ENCODE peak calls at places on chromosomes 12 and 14, in five cellular contexts. One of them, this sample, is unnamed.

GRCh38 chr14:54877015-54877702 is 25.5 kb downstream of the GCH1 start:
- DNase-seq in NCI-H1048: peak; percentile 21
- DNase-seq in GM04504: no peak
- DNase-seq in sigmoid colon: no peak
- DNase-seq in Calu3: no peak
- DNase-seq in this sample: no peak

GRCh38 chr12:124928912-124929530 is 14.6 kb upstream of the UBC start:
- DNase-seq in GM04504: no peak
- DNase-seq in Calu3: no peak
- DNase-seq in sigmoid colon: peak; percentile 64
- DNase-seq in NCI-H1048: no peak
- DNase-seq in this sample: no peak

GRCh38 chr14:89617471-89618291 is 200.6 kb upstream of the FOXN3 start:
- DNase-seq in GM04504: no peak
- DNase-seq in NCI-H1048: no peak
- DNase-seq in sigmoid colon: no peak
- DNase-seq in Calu3: no peak
- DNase-seq in this sample: no peak

GRCh38 chr12:122374707-122375106 is 47.8 kb downstream of the CLIP1 start:
- DNase-seq in Calu3: no peak
- DNase-seq in NCI-H1048: no peak
- DNase-seq in GM04504: no peak
- DNase-seq in sigmoid colon: no peak
- DNase-seq in this sample: no peak

GRCh38 chr12:22874151-22874550 is 249.2 kb downstream of the ETNK1 start:
- DNase-seq in sigmoid colon: no peak
- DNase-seq in NCI-H1048: no peak
- DNase-seq in Calu3: no peak
- DNase-seq in GM04504: no peak
- DNase-seq in this sample: no peak

GRCh38 chr14:50875359-50876090 is 3.7 kb downstream of the ABHD12B start:
- DNase-seq in Calu3: no peak
- DNase-seq in GM04504: peak; percentile 1
- DNase-seq in sigmoid colon: no peak
- DNase-seq in NCI-H1048: no peak
- DNase-seq in this sample: no peak

GRCh38 chr12:32907166-32907565 is 10.6 kb upstream of the PKP2 start:
- DNase-seq in sigmoid colon: no peak
- DNase-seq in NCI-H1048: no peak
- DNase-seq in Calu3: no peak
- DNase-seq in GM04504: no peak
- DNase-seq in this sample: no peak

GRCh38 chr12:24530689-24531088 is 418.2 kb downstream of the BCAT1 start:
- DNase-seq in NCI-H1048: no peak
- DNase-seq in Calu3: no peak
- DNase-seq in GM04504: no peak
- DNase-seq in sigmoid colon: no peak
- DNase-seq in this sample: no peak

GRCh38 chr12:96359328-96359727 is 40.9 kb downstream of the CDK17 start:
- DNase-seq in sigmoid colon: no peak
- DNase-seq in Calu3: no peak
- DNase-seq in NCI-H1048: no peak
- DNase-seq in GM04504: no peak
- DNase-seq in this sample: no peak

GRCh38 chr12:34394211-34395055 is 372.1 kb downstream of the ALG10 start:
- DNase-seq in sigmoid colon: peak; percentile 57
- DNase-seq in NCI-H1048: no peak
- DNase-seq in Calu3: no peak
- DNase-seq in GM04504: no peak
- DNase-seq in this sample: no peak

GRCh38 chr12:93427779-93428564 is 13.8 kb downstream of the UBE2N start:
- DNase-seq in Calu3: no peak
- DNase-seq in sigmoid colon: no peak
- DNase-seq in GM04504: no peak
- DNase-seq in NCI-H1048: no peak
- DNase-seq in this sample: no peak

GRCh38 chr12:38118632-38119031 is 197.9 kb upstream of the ALG10B start:
- DNase-seq in NCI-H1048: no peak
- DNase-seq in Calu3: no peak
- DNase-seq in GM04504: no peak
- DNase-seq in sigmoid colon: no peak
- DNase-seq in this sample: no peak

GRCh38 chr14:73234029-73234428 is 3.3 kb upstream of the PAPLN start:
- DNase-seq in Calu3: no peak
- DNase-seq in GM04504: no peak
- DNase-seq in sigmoid colon: peak; percentile 24
- DNase-seq in NCI-H1048: no peak
- DNase-seq in this sample: no peak

GRCh38 chr12:46459111-46459510 is 86.5 kb upstream of the SLC38A2 start:
- DNase-seq in GM04504: no peak
- DNase-seq in Calu3: no peak
- DNase-seq in sigmoid colon: no peak
- DNase-seq in NCI-H1048: no peak
- DNase-seq in this sample: no peak

GRCh38 chr12:42221722-42222121 is 16.3 kb downstream of the YAF2 start:
- DNase-seq in GM04504: no peak
- DNase-seq in NCI-H1048: no peak
- DNase-seq in sigmoid colon: no peak
- DNase-seq in Calu3: no peak
- DNase-seq in this sample: no peak

GRCh38 chr14:58275527-58276190 is 22.7 kb upstream of the ARID4A start:
- DNase-seq in Calu3: no peak
- DNase-seq in NCI-H1048: no peak
- DNase-seq in sigmoid colon: no peak
- DNase-seq in GM04504: no peak
- DNase-seq in this sample: no peak

GRCh38 chr12:56034586-56035332 is 7.0 kb upstream of the RPS26 start:
- DNase-seq in sigmoid colon: no peak
- DNase-seq in NCI-H1048: no peak
- DNase-seq in GM04504: no peak
- DNase-seq in Calu3: no peak
- DNase-seq in this sample: no peak

GRCh38 chr12:126492181-126492580 is 1426.9 kb downstream of the AACS start:
- DNase-seq in sigmoid colon: no peak
- DNase-seq in GM04504: no peak
- DNase-seq in NCI-H1048: no peak
- DNase-seq in Calu3: no peak
- DNase-seq in this sample: no peak

GRCh38 chr12:54251667-54252284 is 28.1 kb downstream of the CBX5 start:
- DNase-seq in sigmoid colon: no peak
- DNase-seq in GM04504: no peak
- DNase-seq in NCI-H1048: no peak
- DNase-seq in Calu3: peak; percentile 41
- DNase-seq in this sample: no peak

GRCh38 chr12:26112703-26113147 is 12.1 kb downstream of the BHLHE41 start:
- DNase-seq in sigmoid colon: no peak
- DNase-seq in GM04504: no peak
- DNase-seq in NCI-H1048: no peak
- DNase-seq in Calu3: no peak
- DNase-seq in this sample: no peak

GRCh38 chr14:74962059-74962458 is 6.7 kb upstream of the PGF start:
- DNase-seq in Calu3: no peak
- DNase-seq in GM04504: no peak
- DNase-seq in NCI-H1048: no peak
- DNase-seq in sigmoid colon: no peak
- DNase-seq in this sample: no peak

GRCh38 chr14:21525571-21525970 is 575 bp downstream of the SALL2 start:
- DNase-seq in Calu3: no peak
- DNase-seq in sigmoid colon: no peak
- DNase-seq in NCI-H1048: no peak
- DNase-seq in GM04504: no peak
- DNase-seq in this sample: no peak